ENCODE peak calls at places on chromosomes 12 and 14, in four cellular contexts. V is K562, P is SK-N-SH, Z is GM12878. W is an unnamed sample.
A peak's percentile ranks its signal among the peaks of the same experiment; 100 is the strongest.

GRCh38 chr14:21352587-21352986 is 31.2 kb downstream of the SUPT16H start:
- DNase-seq in V (no peak), P (no peak), Z (no peak), W (no peak)

GRCh38 chr14:33736979-33737378 is 213.9 kb downstream of the EGLN3 start:
- DNase-seq in V (no peak), P (no peak), Z (no peak), W (no peak)

GRCh38 chr12:11823043-11823442 is 173.6 kb downstream of the ETV6 start:
- DNase-seq in V (no peak), P (no peak), Z (no peak), W (peak; percentile 84)

GRCh38 chr12:12094481-12094880 is 23.7 kb downstream of the BCL2L14 start:
- DNase-seq in V (no peak), P (no peak), Z (no peak), W (no peak)

GRCh38 chr12:119594399-119594730 is 791 bp downstream of the TMEM233 start:
- DNase-seq in V (no peak), P (peak; percentile 51), Z (no peak), W (no peak)

GRCh38 chr14:76138119-76138757 is 13.5 kb upstream of the GPATCH2L start:
- DNase-seq in V (peak; percentile 15), P (peak; percentile 47), Z (no peak), W (no peak)

GRCh38 chr12:103495158-103495782 is 498 bp downstream of the C12orf42 start:
- DNase-seq in V (peak; percentile 28), P (peak; percentile 76), Z (no peak), W (no peak)

GRCh38 chr14:67391266-67391665 is 20.7 kb downstream of the PLEK2 start:
- DNase-seq in V (peak; percentile 78), P (no peak), Z (no peak), W (no peak)

GRCh38 chr14:68147331-68147730 is 327.8 kb downstream of the RAD51B start:
- DNase-seq in V (no peak), P (no peak), Z (no peak), W (no peak)

GRCh38 chr12:120584343-120585149 is 3.3 kb upstream of the POP5 start:
- DNase-seq in V (peak; percentile 71), P (peak; percentile 77), Z (no peak), W (no peak)

GRCh38 chr12:58647495-58647894 is 272.8 kb downstream of the LRIG3 start:
- DNase-seq in V (no peak), P (no peak), Z (no peak), W (no peak)

GRCh38 chr12:46187023-46187422 is 81.8 kb downstream of the SLC38A1 start:
- DNase-seq in V (no peak), P (no peak), Z (no peak), W (peak; percentile 93)
- TF ChIP-seq MXI1 in V (no peak), P (no peak), Z (no peak), W (no peak)

GRCh38 chr14:59265808-59266207 is 77.3 kb downstream of the DAAM1 start:
- DNase-seq in V (no peak), P (no peak), Z (no peak), W (no peak)
- TF ChIP-seq RCOR1 in V (no peak), P (no peak), Z (no peak), W (no peak)

DNA sequence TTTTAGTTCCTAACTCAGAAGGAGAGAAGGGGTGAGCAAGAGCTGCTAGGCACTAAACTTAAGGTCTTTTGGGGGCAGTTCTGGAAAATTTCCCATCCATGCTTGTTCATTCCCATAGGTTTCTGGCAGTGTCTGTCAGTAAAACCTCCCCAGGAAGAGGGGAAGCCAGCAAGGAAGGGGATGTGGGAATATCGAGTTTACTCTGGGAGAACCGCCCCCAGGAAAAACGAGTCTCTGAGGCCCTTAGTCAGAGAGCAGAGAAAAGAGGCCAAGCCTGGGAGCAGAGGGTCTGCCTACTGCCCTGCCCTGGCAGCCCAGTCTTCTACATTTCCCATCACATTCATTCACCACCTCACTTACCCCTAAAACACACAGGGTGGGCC is 55.9 kb downstream of the TMCC3 start:
- DNase-seq in V (no peak), P (no peak), Z (no peak), W (no peak)
- TF ChIP-seq MXI1 in V (no peak), P (no peak), Z (no peak), W (no peak)

GRCh38 chr12:6666211-6666610 is 3.3 kb upstream of the ING4 start:
- DNase-seq in V (no peak), P (no peak), Z (no peak), W (no peak)
- TF ChIP-seq RCOR1 in V (no peak), P (no peak), Z (no peak), W (no peak)

GRCh38 chr14:90487462-90487861 is 90.6 kb downstream of the CALM1 start:
- DNase-seq in V (no peak), P (no peak), Z (no peak), W (no peak)

GRCh38 chr14:90488256-90488655 is 91.4 kb downstream of the CALM1 start:
- DNase-seq in V (no peak), P (no peak), Z (no peak), W (no peak)

GRCh38 chr14:90489916-90490726 is 93.3 kb downstream of the CALM1 start:
- DNase-seq in V (peak; percentile 62), P (peak; percentile 47), Z (no peak), W (peak; percentile 18)

GRCh38 chr14:90490727-90491050 is 93.9 kb downstream of the CALM1 start:
- DNase-seq in V (peak; percentile 1), P (no peak), Z (no peak), W (no peak)

DNA sequence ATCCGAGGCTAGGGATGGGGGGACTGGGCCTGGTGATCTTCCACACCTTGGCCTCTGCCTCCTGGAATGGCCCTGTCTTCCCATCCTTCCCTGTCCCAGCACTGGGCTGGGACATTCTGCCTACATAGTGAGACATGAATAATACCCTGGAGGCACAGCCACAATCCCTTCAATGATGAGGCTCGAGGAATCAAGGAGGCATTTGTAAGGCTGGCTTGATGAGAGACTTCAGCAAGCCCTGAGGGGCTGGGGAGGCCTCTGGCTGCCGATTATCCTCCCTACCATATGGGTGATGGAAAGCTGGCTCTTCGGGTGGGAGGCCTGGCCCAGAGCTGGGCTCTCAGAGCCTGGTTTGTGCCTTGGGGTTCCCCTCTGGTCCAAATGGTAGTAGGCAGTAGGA is 92.5 kb downstream of the CALM1 start:
- DNase-seq in V (no peak), P (no peak), Z (no peak), W (no peak)
- TF ChIP-seq MXI1 in V (no peak), P (no peak), Z (no peak), W (no peak)

GRCh38 chr14:50792058-50792477 is 38.9 kb downstream of the NIN start:
- DNase-seq in V (no peak), P (peak; percentile 29), Z (no peak), W (no peak)

GRCh38 chr14:50791201-50791600 is 39.8 kb downstream of the NIN start:
- DNase-seq in V (no peak), P (no peak), Z (no peak), W (no peak)

GRCh38 chr14:50792634-50793068 is 38.3 kb downstream of the NIN start:
- DNase-seq in V (no peak), P (no peak), Z (no peak), W (no peak)

GRCh38 chr14:50794063-50794645 is 36.8 kb downstream of the NIN start:
- DNase-seq in V (no peak), P (no peak), Z (no peak), W (no peak)

GRCh38 chr14:50790568-50790967 is 40.4 kb downstream of the NIN start:
- DNase-seq in V (no peak), P (no peak), Z (no peak), W (peak; percentile 70)
- TF ChIP-seq RCOR1 in V (no peak), P (no peak), Z (no peak), W (no peak)

DNA sequence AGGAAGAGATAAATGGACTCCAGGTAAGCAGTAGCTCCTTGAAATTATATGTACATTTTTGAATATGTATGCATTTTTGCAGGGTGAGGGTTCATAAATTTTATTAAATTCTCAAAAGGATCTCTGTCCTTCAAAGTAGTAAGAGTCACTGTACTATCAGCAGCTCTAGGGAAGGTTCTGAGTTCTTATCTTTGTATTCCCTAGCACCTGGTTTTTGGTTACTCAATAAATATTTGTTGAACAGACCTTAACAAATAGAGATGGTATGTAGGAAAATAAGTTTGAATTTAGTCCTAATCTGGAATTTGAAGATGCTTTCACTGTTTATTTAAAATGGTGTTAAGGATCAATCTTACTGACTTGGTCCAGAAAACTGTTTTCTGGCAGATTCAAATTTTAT is 18.3 kb downstream of the LEMD3 start:
- DNase-seq in V (no peak), P (no peak), Z (no peak), W (no peak)
- TF ChIP-seq MXI1 in V (no peak), P (no peak), Z (no peak), W (no peak)

DNA sequence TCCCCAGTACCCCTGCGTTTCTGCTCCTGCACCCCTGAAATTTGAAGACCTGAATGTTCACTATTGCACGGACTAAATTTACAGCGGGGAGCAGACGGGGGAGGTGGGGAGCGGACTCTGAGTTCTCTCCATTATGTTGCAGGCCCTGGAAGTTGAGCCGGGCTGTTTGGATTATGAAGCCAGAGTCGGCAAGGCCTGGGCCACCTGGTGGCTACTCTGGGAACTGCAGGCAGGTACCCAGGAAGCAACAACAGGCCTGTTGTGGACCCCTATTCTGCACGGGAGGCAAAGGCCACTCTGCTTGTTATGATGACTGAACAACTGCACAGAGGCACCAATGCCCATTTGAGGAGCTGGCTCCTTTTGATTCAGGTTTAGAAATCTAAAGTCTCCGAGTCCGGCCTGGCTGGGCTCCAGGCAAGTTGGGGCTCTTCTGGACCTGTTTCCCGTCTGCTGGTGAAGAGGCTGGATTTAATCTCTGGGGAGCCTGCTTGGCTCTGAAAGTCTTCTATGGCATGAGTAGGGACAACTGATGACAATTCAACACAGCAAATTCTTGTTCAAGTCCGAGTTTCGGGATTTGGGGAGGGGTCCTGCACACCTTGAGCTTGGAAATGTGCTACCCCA is 34.1 kb upstream of the FAM181A start:
- DNase-seq in V (peak; percentile 58), P (peak; percentile 78), Z (no peak), W (peak; percentile 45)
- TF ChIP-seq RCOR1 in V (no peak), P (peak; percentile 52), Z (no peak), W (no peak)

W was measured in IMR-90.